ENCODE peak calls at places on chromosomes 3 and 15, in eight cellular contexts. J is AG08396, K is stomach, N is endodermal cell, G is amniotic epithelial cell, V is SIG-M5, O is WTC11, E is cerebellar cortex. Z is an unnamed sample.

GRCh38 chr3:50167069-50167781 is 12.1 kb downstream of the SEMA3F start:
- DNase-seq in J (no peak), K (peak), N (no peak), G (no peak), V (no peak), O (no peak), E (no peak), Z (no peak)

GRCh38 chr15:101554115-101554915 is 64.8 kb upstream of the PCSK6 start:
- DNase-seq in J (peak), K (no peak), N (peak), G (no peak), V (no peak), O (no peak), E (no peak), Z (peak)

GRCh38 chr3:115086379-115086778 is 60.7 kb downstream of the ZBTB20 start:
- DNase-seq in J (no peak), K (no peak), N (no peak), G (no peak), V (no peak), O (no peak), E (peak), Z (no peak)

GRCh38 chr3:186254676-186255665 is 107.1 kb downstream of the DGKG start:
- DNase-seq in J (no peak), K (no peak), N (no peak), G (no peak), V (peak), O (no peak), E (no peak), Z (no peak)

GRCh38 chr15:99955181-99955525 is 221.9 kb upstream of the LYSMD4 start:
- DNase-seq in J (peak), K (no peak), N (peak), G (no peak), V (no peak), O (no peak), E (no peak), Z (no peak)

GRCh38 chr3:89145995-89146394 is 38.6 kb downstream of the EPHA3 start:
- DNase-seq in J (peak), K (no peak), N (no peak), G (peak), V (no peak), O (no peak), E (no peak), Z (peak)

GRCh38 chr3:24496529-24497482 is 2.2 kb upstream of the THRB start:
- DNase-seq in J (peak), K (peak), N (peak), G (peak), V (no peak), O (peak), E (peak), Z (peak)

GRCh38 chr15:94056314-94056713 is 175.0 kb upstream of the MCTP2 start:
- DNase-seq in J (no peak), K (no peak), N (no peak), G (peak), V (no peak), O (no peak), E (no peak), Z (peak)

GRCh38 chr15:67241132-67241855 is 13.2 kb downstream of the AAGAB start:
- DNase-seq in J (no peak), K (no peak), N (no peak), G (no peak), V (no peak), O (no peak), E (no peak), Z (no peak)

GRCh38 chr15:23954931-23955330 is 267.8 kb upstream of the NDN start:
- DNase-seq in J (no peak), K (no peak), N (no peak), G (no peak), V (no peak), O (no peak), E (no peak), Z (no peak)

GRCh38 chr3:9870978-9871377 is 9.1 kb downstream of the CIDEC start:
- DNase-seq in J (no peak), K (no peak), N (no peak), G (peak), V (no peak), O (no peak), E (no peak), Z (peak)

GRCh38 chr3:3800685-3801509 is 1.7 kb downstream of the LRRN1 start:
- DNase-seq in J (no peak), K (peak), N (peak), G (no peak), V (no peak), O (peak), E (peak), Z (no peak)

GRCh38 chr3:14519406-14519805 is 20.7 kb downstream of the GRIP2 start:
- DNase-seq in J (no peak), K (no peak), N (peak), G (no peak), V (no peak), O (no peak), E (no peak), Z (no peak)

GRCh38 chr3:36372534-36372935 is 7.8 kb upstream of the STAC start:
- DNase-seq in J (no peak), K (no peak), N (no peak), G (no peak), V (no peak), O (no peak), E (no peak), Z (peak)

GRCh38 chr3:126545544-126545943 is 13.2 kb downstream of the C3orf22 start:
- DNase-seq in J (no peak), K (peak), N (peak), G (no peak), V (no peak), O (peak), E (no peak), Z (no peak)

GRCh38 chr3:125281411-125281810 is 68.9 kb upstream of the SLC12A8 start:
- DNase-seq in J (no peak), K (no peak), N (no peak), G (peak), V (no peak), O (no peak), E (no peak), Z (peak)

GRCh38 chr3:114498779-114499370 is 205.0 kb downstream of the TIGIT start:
- DNase-seq in J (no peak), K (no peak), N (no peak), G (peak), V (no peak), O (no peak), E (peak), Z (peak)

GRCh38 chr3:112634786-112635541 is 6.0 kb downstream of the CCDC80 start:
- DNase-seq in J (no peak), K (no peak), N (no peak), G (peak), V (no peak), O (no peak), E (no peak), Z (no peak)

GRCh38 chr3:65871305-65872141 is 167.2 kb downstream of the MAGI1 start:
- DNase-seq in J (no peak), K (peak), N (no peak), G (no peak), V (no peak), O (no peak), E (peak), Z (no peak)

GRCh38 chr3:160200328-160200727 is 24.9 kb upstream of the C3orf80 start:
- DNase-seq in J (no peak), K (no peak), N (no peak), G (no peak), V (no peak), O (no peak), E (no peak), Z (no peak)

GRCh38 chr15:65336369-65336766 is 31.9 kb downstream of the RNU5B-1 start:
- DNase-seq in J (no peak), K (no peak), N (peak), G (no peak), V (no peak), O (no peak), E (no peak), Z (no peak)

GRCh38 chr3:94167796-94168195 is 104.9 kb downstream of the NSUN3 start:
- DNase-seq in J (no peak), K (no peak), N (no peak), G (no peak), V (no peak), O (no peak), E (no peak), Z (no peak)

GRCh38 chr15:68691667-68692066 is 112.9 kb downstream of the CORO2B start:
- DNase-seq in J (no peak), K (peak), N (no peak), G (no peak), V (no peak), O (no peak), E (peak), Z (peak)

GRCh38 chr3:30693470-30694120 is 87.2 kb downstream of the TGFBR2 start:
- DNase-seq in J (peak), K (no peak), N (peak), G (peak), V (peak), O (peak), E (peak), Z (peak)

GRCh38 chr15:34837246-34838016 is 42.1 kb upstream of the ACTC1 start:
- DNase-seq in J (peak), K (no peak), N (no peak), G (peak), V (no peak), O (no peak), E (no peak), Z (peak)

GRCh38 chr15:68791431-68792283 is 29.0 kb downstream of the ANP32A start:
- DNase-seq in J (no peak), K (no peak), N (peak), G (no peak), V (no peak), O (no peak), E (no peak), Z (no peak)

GRCh38 chr3:79361748-79362378 is 405.9 kb downstream of the ROBO1 start:
- DNase-seq in J (no peak), K (no peak), N (no peak), G (peak), V (no peak), O (no peak), E (peak), Z (peak)